ENCODE peak calls at places on chromosomes 13 and 19, in seven cellular contexts. V, G, P, W, M, B and D are unnamed samples. For H3K36me3, the result is how much of the 10 kb centered on the place peaks cover.

GRCh38 chr19:38683393-38684077 is 36.1 kb downstream of the ACTN4 start:
- DNase-seq in M (no peak), G (no peak), P (no peak), V (no peak), B (peak), W (peak), D (peak)

GRCh38 chr19:20664917-20665781 is 3.8 kb upstream of the ZNF626 start:
- DNase-seq in G (no peak), M (no peak), P (no peak), B (peak), V (no peak), W (no peak), D (no peak)

GRCh38 chr19:50702870-50703829 is 16.5 kb downstream of the SHANK1 start:
- DNase-seq in M (no peak), V (no peak), P (no peak), G (no peak), B (no peak), W (no peak), D (no peak)

GRCh38 chr13:49303533-49304252 is 56.0 kb downstream of the CDADC1 start:
- DNase-seq in G (no peak), P (no peak), W (no peak), M (no peak), V (no peak), B (no peak), D (no peak)

GRCh38 chr13:26019881-26020535 is 31.8 kb downstream of the SHISA2 start:
- DNase-seq in M (peak), G (no peak), P (no peak), B (no peak), W (no peak), V (no peak), D (no peak)

GRCh38 chr19:34990578-34991192 is 9.4 kb upstream of the GRAMD1A start:
- DNase-seq in P (no peak), V (no peak), W (no peak), G (no peak), M (no peak), B (peak), D (no peak)

GRCh38 chr13:34547929-34548328 is 394.1 kb upstream of the NBEA start:
- DNase-seq in B (no peak), P (no peak), M (no peak), V (no peak), G (no peak), W (no peak), D (no peak)

GRCh38 chr13:32728327-32728726 is 142.1 kb downstream of the PDS5B start:
- DNase-seq in W (no peak), B (no peak), V (no peak), M (no peak), P (no peak), G (no peak), D (no peak)

GRCh38 chr13:98143601-98144500 is 957 bp downstream of the FARP1 start:
- DNase-seq in P (no peak), W (no peak), G (no peak), M (no peak), B (peak), V (no peak), D (no peak)

GRCh38 chr19:17171874-17172273 is 43.3 kb upstream of the USE1 start:
- DNase-seq in W (no peak), B (no peak), V (no peak), M (no peak), G (no peak), P (no peak), D (no peak)

GRCh38 chr13:48161530-48162179 is 66.8 kb upstream of the MED4 start:
- DNase-seq in W (no peak), M (no peak), G (peak), B (peak), V (peak), P (peak), D (no peak)

GRCh38 chr13:93744886-93745285 is 518.3 kb downstream of the GPC6 start:
- DNase-seq in P (no peak), V (no peak), B (no peak), W (peak), M (no peak), G (no peak), D (no peak)

GRCh38 chr13:94464771-94465170 is 14.7 kb downstream of the DCT start:
- DNase-seq in M (no peak), B (no peak), V (no peak), G (no peak), P (no peak), W (no peak), D (no peak)

GRCh38 chr13:25980255-25980654 is 71.6 kb downstream of the SHISA2 start:
- DNase-seq in M (no peak), B (no peak), P (no peak), G (no peak), V (no peak), W (peak), D (no peak)

GRCh38 chr13:99656843-99657506 is 155.7 kb downstream of the TM9SF2 start:
- DNase-seq in B (no peak), P (no peak), V (no peak), M (no peak), G (no peak), W (no peak), D (no peak)

GRCh38 chr13:113959198-113959597 is 14.7 kb downstream of the C13orf46 start:
- DNase-seq in P (no peak), G (no peak), V (no peak), W (no peak), M (no peak), B (no peak), D (no peak)

GRCh38 chr13:98141938-98142426 is 912 bp upstream of the FARP1 start:
- DNase-seq in B (peak), M (no peak), V (no peak), P (no peak), W (no peak), G (no peak), D (no peak)

GRCh38 chr13:77611068-77611467 is 75.6 kb downstream of the SCEL start:
- DNase-seq in W (no peak), M (no peak), G (no peak), V (no peak), P (no peak), B (no peak), D (no peak)

GRCh38 chr19:1089126-1089771 is 5.9 kb downstream of the POLR2E start:
- DNase-seq in M (no peak), V (no peak), W (no peak), B (no peak), P (no peak), G (no peak), D (no peak)
- H3K36me3 ChIP-seq in M (under half), V (half or more), W (under half), B (half or more), P (under half), G (under half), D (under half)

GRCh38 chr13:67119481-67119883 is 110.7 kb downstream of the PCDH9 start:
- DNase-seq in P (no peak), V (no peak), B (no peak), W (no peak), G (no peak), M (peak), D (peak)
- H3K36me3 ChIP-seq in P (under half), V (under half), B (under half), W (under half), G (under half), M (under half), D (under half)

GRCh38 chr13:111282425-111282824 is 38.0 kb upstream of the TEX29 start:
- DNase-seq in B (no peak), P (no peak), G (no peak), M (no peak), V (no peak), W (no peak), D (no peak)
- H3K36me3 ChIP-seq in B (half or more), P (under half), G (half or more), M (under half), V (half or more), W (under half), D (under half)

GRCh38 chr19:23060016-23060415 is 56.8 kb upstream of the ZNF730 start:
- DNase-seq in G (no peak), P (no peak), W (no peak), B (no peak), M (no peak), V (no peak), D (no peak)
- H3K36me3 ChIP-seq in G (under half), P (under half), W (under half), B (under half), M (under half), V (under half), D (under half)

DNA sequence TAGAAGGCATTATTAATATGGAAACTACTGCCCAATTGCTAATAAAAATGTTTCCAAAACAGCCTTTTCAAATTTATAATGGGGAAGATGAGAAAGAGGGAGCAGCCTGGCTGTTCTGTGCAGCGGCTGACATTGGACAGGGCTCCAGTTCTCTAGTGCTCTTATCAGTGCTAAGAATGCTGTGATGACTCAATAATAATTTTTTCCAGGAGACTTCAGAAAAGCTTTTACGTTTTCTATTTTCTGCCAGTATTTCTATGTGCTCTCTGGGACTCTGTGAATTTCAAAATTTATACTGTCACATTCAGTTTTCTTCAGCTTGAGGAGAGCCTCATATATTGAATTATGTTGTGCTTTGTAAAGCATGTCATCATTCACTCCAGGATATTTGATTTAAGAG is 209.6 kb downstream of the VWA8 start:
- DNase-seq in B (no peak), M (no peak), G (no peak), W (no peak), P (no peak), V (no peak), D (no peak)
- H3K36me3 ChIP-seq in B (under half), M (under half), G (under half), W (under half), P (under half), V (under half), D (under half)

DNA sequence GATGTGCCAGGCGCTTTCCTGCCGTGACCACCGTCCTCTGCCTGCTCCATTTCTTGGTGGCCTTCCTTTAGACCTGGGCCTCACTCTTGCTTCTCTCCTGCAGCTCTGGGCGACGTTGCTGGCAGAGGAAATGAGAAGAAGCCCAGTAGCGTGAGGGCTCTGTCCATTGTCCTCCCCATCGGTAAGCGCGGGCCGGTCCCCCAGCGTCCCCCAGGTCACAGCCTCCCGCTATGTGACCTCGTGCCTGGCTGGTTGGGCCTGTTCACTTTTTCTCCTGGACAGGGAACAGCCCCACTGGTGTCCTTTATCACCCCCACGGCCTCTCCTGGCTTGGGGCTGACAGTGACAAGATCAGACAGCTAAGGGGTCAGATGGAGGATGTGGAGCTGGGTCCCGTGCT is 27.7 kb downstream of the SPC24 start:
- DNase-seq in W (no peak), P (no peak), B (no peak), M (no peak), G (no peak), V (no peak), D (no peak)
- H3K36me3 ChIP-seq in W (half or more), P (under half), B (half or more), M (under half), G (under half), V (half or more), D (under half)

DNA sequence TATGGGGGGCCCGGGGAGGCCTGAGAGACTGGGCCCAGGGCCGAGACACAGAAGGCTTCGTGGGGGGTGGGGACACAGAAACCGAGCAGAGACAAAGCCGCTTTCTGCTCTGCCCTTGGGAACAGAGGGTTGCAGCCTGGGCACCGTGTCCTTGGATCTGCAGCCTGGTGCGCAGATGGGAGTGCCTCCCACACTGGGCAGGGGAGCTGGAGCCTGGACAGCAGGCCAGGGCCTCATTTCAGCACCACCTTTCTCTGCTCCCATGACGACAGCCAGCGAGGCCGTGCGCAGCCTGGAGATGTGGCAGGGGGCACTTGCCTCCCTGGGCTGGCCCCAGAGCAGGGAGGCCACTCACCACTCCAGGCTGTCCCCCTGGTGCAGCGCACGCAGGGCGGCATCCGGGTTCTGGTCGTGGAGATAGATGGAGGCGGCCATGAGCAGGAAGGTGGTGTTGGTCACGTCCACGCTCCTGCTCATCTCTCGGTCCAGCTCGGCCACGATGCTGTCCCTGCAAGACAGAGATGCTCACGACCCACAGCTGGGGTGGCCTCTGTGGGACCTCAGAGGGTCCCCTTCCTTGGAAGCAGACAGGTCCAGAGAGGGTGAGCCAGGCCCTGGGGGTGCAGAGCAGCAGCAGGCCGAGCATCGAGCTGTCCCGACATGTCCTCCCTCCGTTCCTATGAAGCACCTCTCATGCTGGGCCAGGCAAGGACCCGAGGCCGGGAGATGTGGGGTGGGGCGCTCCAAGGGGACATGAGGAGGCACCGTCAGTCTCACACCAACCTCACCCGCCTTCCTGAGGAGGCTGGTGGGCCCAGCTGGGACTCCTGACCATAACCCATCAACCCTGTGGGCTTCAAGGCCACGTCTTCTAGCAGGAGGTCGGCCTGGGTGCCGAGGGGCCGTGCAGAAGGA is 10.9 kb upstream of the CERS1 start:
- DNase-seq in B (peak), W (no peak), G (no peak), P (no peak), V (no peak), M (no peak), D (no peak)
- H3K36me3 ChIP-seq in B (half or more), W (under half), G (under half), P (under half), V (half or more), M (under half), D (under half)

GRCh38 chr19:48213959-48214358 is 41.8 kb downstream of the CARD8 start:
- DNase-seq in V (no peak), B (no peak), P (no peak), G (no peak), W (no peak), M (no peak), D (no peak)
- H3K36me3 ChIP-seq in V (under half), B (under half), P (under half), G (under half), W (under half), M (under half), D (under half)

DNA sequence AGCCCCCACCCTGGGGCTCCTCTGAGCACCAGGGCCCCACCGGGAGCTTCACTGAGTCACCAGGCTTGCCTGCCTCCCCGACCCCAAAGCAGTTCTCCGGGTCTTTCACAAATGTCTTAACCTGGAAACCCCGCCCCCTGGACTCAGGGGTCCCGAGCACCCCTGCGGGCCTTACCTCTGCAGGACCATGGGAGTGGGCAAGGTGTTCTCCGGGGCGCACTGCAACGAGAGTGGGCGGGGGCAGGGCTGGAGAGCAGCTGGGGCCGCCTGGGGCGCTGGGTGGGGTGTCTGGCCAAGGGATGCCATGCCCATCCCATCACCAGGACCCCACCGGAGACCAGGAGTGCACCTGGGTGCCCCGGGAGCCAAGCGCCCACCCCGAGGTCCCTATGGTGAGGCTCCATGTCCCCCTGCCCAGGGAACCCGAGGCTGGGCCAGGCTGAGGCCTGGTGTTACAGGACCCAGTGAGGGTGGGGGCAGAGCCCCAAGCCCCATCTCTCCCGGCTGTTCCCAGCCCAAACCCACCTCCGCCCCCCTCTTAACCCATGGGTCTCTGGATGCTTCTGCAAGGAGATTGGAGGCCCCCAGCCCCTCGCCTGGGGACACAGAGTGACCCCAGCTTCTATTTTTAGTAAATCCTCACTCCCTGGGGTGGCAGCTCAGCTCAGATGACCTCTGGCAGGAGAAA is 10.9 kb downstream of the MKNK2 start:
- DNase-seq in W (no peak), B (no peak), P (no peak), M (no peak), V (peak), G (no peak), D (no peak)
- H3K36me3 ChIP-seq in W (under half), B (half or more), P (under half), M (half or more), V (half or more), G (under half), D (under half)

DNA sequence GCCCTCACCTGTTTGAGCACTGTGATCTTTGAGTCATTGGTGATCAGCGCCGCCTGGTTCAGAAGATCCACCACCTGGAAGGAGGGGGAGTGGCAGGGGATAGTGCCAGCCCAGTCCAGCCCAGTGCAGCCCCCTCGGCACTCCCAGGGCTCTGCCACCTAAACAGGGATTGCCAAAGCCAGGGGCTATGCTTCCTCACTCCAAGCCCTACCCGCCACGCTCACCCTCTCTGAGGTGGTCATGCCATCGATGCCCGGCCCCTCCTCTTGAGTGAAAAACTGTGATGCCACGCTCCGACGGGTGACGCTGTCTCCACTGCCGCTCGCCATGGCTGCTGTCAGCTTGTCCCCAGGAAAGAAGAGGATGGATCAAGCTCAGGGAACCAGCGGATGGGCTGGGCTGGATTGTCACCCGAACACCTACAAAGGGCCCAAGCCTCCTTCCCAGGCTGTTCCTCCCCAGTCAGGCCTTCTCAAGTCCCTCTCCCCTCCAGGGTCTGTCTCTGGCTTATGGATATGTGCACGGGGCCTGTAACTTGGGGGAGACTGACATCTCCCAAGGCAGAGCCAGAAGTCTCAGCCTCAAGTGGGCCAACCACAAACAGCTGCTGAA is 8.7 kb downstream of the SYMPK start:
- DNase-seq in B (no peak), V (no peak), P (no peak), W (no peak), G (no peak), M (no peak), D (no peak)
- H3K36me3 ChIP-seq in B (half or more), V (half or more), P (under half), W (under half), G (half or more), M (under half), D (under half)